ENCODE peak calls at places on chromosomes 13 and 19, in four cellular contexts. A is activated T-helper 1 cell treated with Interleukin-2 at 50 U/mL for 16 hours, B is T-helper 9 cell, Q is iris pigment epithelial cell. V is an unnamed sample.

GRCh38 chr19:30848626-30849322 is 476.6 kb downstream of the ZNF536 start:
- DNase-seq in B (no peak), A (no peak), Q (no peak), V (no peak)

GRCh38 chr19:32367063-32367462 is 21.7 kb downstream of the ZNF507 start:
- DNase-seq in Q (no peak), A (no peak), B (no peak), V (no peak)

GRCh38 chr19:5086232-5086631 is 117.3 kb downstream of the KDM4B start:
- DNase-seq in A (no peak), B (no peak), Q (no peak), V (no peak)

GRCh38 chr13:113441661-113442060 is 11.6 kb downstream of the ADPRHL1 start:
- DNase-seq in A (no peak), B (no peak), Q (no peak), V (no peak)

GRCh38 chr13:48398450-48399095 is 14.3 kb downstream of the LPAR6 start:
- DNase-seq in A (no peak), B (no peak), Q (peak), V (peak)

GRCh38 chr19:4191044-4191443 is 8.6 kb downstream of the ANKRD24 start:
- DNase-seq in Q (no peak), B (no peak), A (no peak), V (no peak)

GRCh38 chr19:30277941-30278881 is 94.0 kb upstream of the ZNF536 start:
- DNase-seq in Q (no peak), A (no peak), B (no peak), V (no peak)

GRCh38 chr19:18470153-18470552 is 32.2 kb upstream of the ISYNA1 start:
- DNase-seq in A (no peak), B (no peak), Q (no peak), V (peak)

GRCh38 chr19:6685962-6686627 is 16.1 kb upstream of the TNFSF14 start:
- DNase-seq in B (no peak), Q (no peak), A (no peak), V (no peak)

GRCh38 chr19:5961969-5962945 is 15.7 kb downstream of the RANBP3 start:
- DNase-seq in A (peak), B (peak), Q (peak), V (peak)

GRCh38 chr13:105918842-105919741 is 616.4 kb downstream of the EFNB2 start:
- DNase-seq in B (no peak), Q (peak), A (no peak), V (peak)

GRCh38 chr13:30408319-30409101 is 13.8 kb upstream of the UBE2L5 start:
- DNase-seq in A (peak), B (peak), Q (peak), V (peak)

GRCh38 chr13:94701313-94702180 is 10.8 kb downstream of the SOX21 start:
- DNase-seq in B (no peak), Q (no peak), A (no peak), V (no peak)

GRCh38 chr13:104586010-104586746 is 1520.0 kb upstream of the SLC10A2 start:
- DNase-seq in B (no peak), A (no peak), Q (peak), V (peak)

GRCh38 chr13:112071011-112071901 is 4.3 kb downstream of the SOX1 start:
- DNase-seq in A (no peak), B (no peak), Q (no peak), V (no peak)

GRCh38 chr13:79311456-79311855 is 94.6 kb downstream of the RBM26 start:
- DNase-seq in B (no peak), Q (peak), A (no peak), V (peak)